ENCODE peak calls at places on chromosome 1, in seven cellular contexts. N is neural crest cell; B is uterus; Y is CD4-positive, alpha-beta T cell; P is right lobe of liver; L is nephron progenitor cell; C is heart left ventricle. H is an unnamed sample.

GRCh38 chr1:143698016-143698415 is 273.8 kb downstream of the FAM72C start:
- DNase-seq in Y (no peak), B (no peak), N (no peak), L (no peak), C (no peak), P (peak), H (no peak)

GRCh38 chr1:226308723-226309397 is at the start of gene LIN9:
- DNase-seq in C (peak), Y (peak), B (peak), P (peak), L (peak), N (peak), H (peak)

GRCh38 chr1:12472798-12473551 is 145.0 kb downstream of the DHRS3 start:
- DNase-seq in Y (peak), C (peak), L (no peak), P (no peak), N (no peak), B (no peak), H (no peak)

GRCh38 chr1:90753556-90753955 is 36.5 kb upstream of the BARHL2 start:
- DNase-seq in L (no peak), B (no peak), C (no peak), N (no peak), P (no peak), Y (no peak), H (no peak)

GRCh38 chr1:87179851-87180519 is 148.7 kb upstream of the LMO4 start:
- DNase-seq in P (no peak), C (no peak), B (no peak), L (no peak), N (no peak), Y (no peak), H (no peak)

GRCh38 chr1:109397451-109398342 is at the start of gene SORT1:
- DNase-seq in Y (peak), N (peak), C (peak), P (peak), L (peak), B (peak), H (peak)

GRCh38 chr1:89957063-89957462 is 37.8 kb upstream of the ZNF326 start:
- DNase-seq in B (no peak), N (no peak), P (no peak), C (no peak), Y (no peak), L (no peak), H (no peak)

GRCh38 chr1:163074004-163074403 is 4.8 kb downstream of the RGS4 start:
- DNase-seq in C (no peak), B (no peak), N (no peak), Y (no peak), L (no peak), P (no peak), H (no peak)

GRCh38 chr1:165403835-165404482 is 41.0 kb downstream of the RXRG start:
- DNase-seq in P (peak), B (no peak), N (peak), C (peak), L (peak), Y (peak), H (no peak)

GRCh38 chr1:50516056-50516455 is 92.8 kb upstream of the DMRTA2 start:
- DNase-seq in P (no peak), N (no peak), Y (no peak), C (no peak), L (no peak), B (no peak), H (no peak)

GRCh38 chr1:202170726-202171125 is 10.3 kb upstream of the PTPN7 start:
- DNase-seq in P (no peak), L (no peak), C (no peak), Y (no peak), B (no peak), N (no peak), H (no peak)

GRCh38 chr1:65679773-65680172 is 112.9 kb upstream of the PDE4B start:
- DNase-seq in N (no peak), L (no peak), C (no peak), B (no peak), Y (no peak), P (no peak), H (no peak)

GRCh38 chr1:56917356-56917755 is 48.5 kb downstream of the C8B start:
- DNase-seq in L (no peak), B (no peak), N (no peak), C (no peak), P (no peak), Y (no peak), H (no peak)

GRCh38 chr1:245270063-245270462 is 115.3 kb downstream of the KIF26B start:
- DNase-seq in L (no peak), N (no peak), Y (no peak), B (no peak), C (no peak), P (no peak), H (no peak)

GRCh38 chr1:171841931-171842723 is 829 bp downstream of the DNM3 start:
- DNase-seq in Y (no peak), N (peak), B (peak), P (no peak), C (peak), L (peak), H (peak)

GRCh38 chr1:40462956-40463590 is 12.8 kb downstream of the ZFP69B start:
- DNase-seq in B (no peak), C (no peak), P (no peak), L (no peak), N (no peak), Y (no peak), H (no peak)

GRCh38 chr1:98104285-98104684 is 183.5 kb upstream of the DPYD start:
- DNase-seq in C (no peak), Y (no peak), L (no peak), P (no peak), N (no peak), B (no peak), H (no peak)

GRCh38 chr1:5903680-5904079 is 88.5 kb downstream of the NPHP4 start:
- DNase-seq in B (no peak), C (no peak), Y (no peak), L (no peak), N (no peak), P (no peak), H (no peak)

GRCh38 chr1:65423884-65424655 is 3.6 kb downstream of the LEPR start:
- DNase-seq in N (no peak), C (no peak), L (no peak), P (no peak), Y (no peak), B (no peak), H (no peak)

GRCh38 chr1:204530932-204531331 is 14.7 kb downstream of the MDM4 start:
- DNase-seq in P (no peak), Y (no peak), N (no peak), L (no peak), B (no peak), C (no peak), H (no peak)

GRCh38 chr1:20449736-20450311 is 36.2 kb downstream of the CAMK2N1 start:
- DNase-seq in P (no peak), C (no peak), Y (no peak), B (no peak), N (no peak), L (no peak), H (no peak)

GRCh38 chr1:160519542-160520435 is 3.3 kb downstream of the SLAMF6 start:
- DNase-seq in P (no peak), N (no peak), C (no peak), B (no peak), Y (no peak), L (no peak), H (no peak)

GRCh38 chr1:101520302-101520701 is 283.5 kb downstream of the S1PR1 start:
- DNase-seq in C (no peak), B (no peak), L (peak), Y (no peak), P (no peak), N (peak), H (peak)

GRCh38 chr1:48061162-48062136 is 64.3 kb upstream of the TRABD2B start:
- DNase-seq in Y (no peak), L (peak), C (peak), N (peak), P (peak), B (no peak), H (no peak)

GRCh38 chr1:108767115-108767514 is 20.6 kb downstream of the STXBP3 start:
- DNase-seq in C (no peak), P (no peak), B (no peak), L (no peak), N (no peak), Y (no peak), H (no peak)

GRCh38 chr1:206470692-206471414 is 577 bp downstream of the IKBKE start:
- DNase-seq in C (no peak), N (no peak), P (no peak), L (peak), Y (peak), B (no peak), H (no peak)

GRCh38 chr1:22662318-22662717 is 9.3 kb downstream of the C1QB start:
- DNase-seq in C (no peak), Y (no peak), P (no peak), B (no peak), L (no peak), N (no peak), H (no peak)

GRCh38 chr1:37930246-37931142 is 16.4 kb downstream of the INPP5B start:
- DNase-seq in N (no peak), P (no peak), C (peak), B (no peak), Y (no peak), L (no peak), H (no peak)

DNA sequence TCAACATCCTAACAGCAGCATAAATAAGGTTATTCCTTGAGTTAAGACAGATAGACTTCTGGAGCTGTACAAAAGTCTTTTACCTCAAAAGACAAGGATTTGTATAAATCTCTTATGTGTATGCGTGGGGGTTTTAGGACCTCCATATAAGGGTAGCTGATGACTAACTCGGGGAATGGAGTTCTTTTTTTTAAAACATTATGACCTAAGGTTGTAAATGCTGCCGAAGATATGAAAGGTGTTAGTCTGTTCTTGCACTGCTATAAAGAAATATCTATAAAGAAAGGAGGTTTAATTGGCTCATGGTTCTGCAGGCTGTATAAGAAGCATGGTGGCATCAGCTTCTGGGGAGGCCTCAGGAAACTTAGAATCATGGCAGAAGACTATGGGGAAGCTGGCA is 90.4 kb downstream of the EPB41 start:
- DNase-seq in Y (no peak), L (no peak), P (no peak), N (no peak), B (no peak), C (no peak), H (no peak)
- TF ChIP-seq CTCF in Y (no peak), L (no peak), P (no peak), N (no peak), B (no peak), C (no peak), H (no peak)

DNA sequence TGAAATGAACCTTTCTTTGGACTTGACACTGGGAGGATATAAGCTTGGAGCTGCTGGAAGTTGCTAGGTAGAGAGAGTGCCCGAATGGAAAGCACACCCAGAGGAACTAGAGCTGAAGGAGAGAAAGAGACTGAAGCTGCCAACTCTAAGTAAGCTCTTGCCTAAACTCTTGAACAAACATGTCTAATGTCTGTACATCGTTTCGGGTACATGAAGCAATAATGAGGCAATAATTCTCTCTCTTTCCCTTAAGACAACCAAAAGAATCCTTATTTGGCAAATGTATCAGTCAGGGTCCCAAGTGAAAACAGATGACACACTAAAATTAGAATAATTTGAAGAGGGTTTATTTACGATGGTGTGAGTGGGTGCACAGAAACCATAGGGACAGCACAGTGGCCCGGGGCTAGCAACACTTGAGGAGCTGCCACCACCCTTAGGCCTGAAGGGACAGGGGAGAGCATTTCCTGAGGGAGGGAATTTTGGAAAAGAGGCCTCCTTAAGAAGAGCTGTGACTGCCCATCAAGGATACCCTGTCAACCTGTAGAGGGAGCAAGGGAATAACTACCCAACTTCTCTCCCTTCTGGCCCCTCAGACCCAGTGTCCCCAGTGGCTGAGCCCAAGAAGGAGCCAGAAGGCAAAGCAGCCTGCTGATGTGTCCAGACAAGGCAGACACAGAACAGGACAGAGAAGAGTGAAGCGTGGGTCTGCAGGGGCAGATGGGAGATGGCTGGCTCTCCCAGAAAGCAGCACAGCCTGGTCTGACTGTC is 36.1 kb upstream of the KHDRBS1 start:
- DNase-seq in L (no peak), Y (no peak), B (no peak), C (no peak), P (no peak), N (no peak), H (peak)
- TF ChIP-seq CTCF in L (no peak), Y (peak), B (no peak), C (peak), P (peak), N (peak), H (peak)

DNA sequence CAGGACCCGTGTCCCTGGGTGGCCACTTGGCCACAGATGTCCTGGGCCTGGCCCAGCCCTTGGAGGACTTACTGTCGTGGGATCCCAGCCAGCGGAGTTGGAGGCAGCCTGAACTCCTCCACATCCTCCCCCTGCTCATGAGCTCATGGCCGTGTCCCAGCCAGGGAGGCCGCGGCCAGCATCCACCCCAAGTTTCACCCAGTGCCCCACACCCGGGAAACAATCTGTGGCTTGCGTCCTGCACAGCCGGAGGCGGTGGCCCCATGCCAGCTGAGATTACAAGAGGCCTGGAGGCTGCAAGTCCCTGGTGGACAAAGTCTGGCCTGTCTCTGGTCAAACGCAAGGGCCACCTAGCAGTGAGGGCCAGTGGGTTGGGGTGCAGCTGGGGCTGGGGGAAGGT is 27.5 kb upstream of the TMEM52 start:
- DNase-seq in C (peak), L (no peak), P (peak), Y (no peak), B (peak), N (no peak), H (no peak)
- TF ChIP-seq CTCF in C (no peak), L (no peak), P (no peak), Y (no peak), B (no peak), N (no peak), H (no peak)

GRCh38 chr1:198056255-198056654 is 100.5 kb upstream of the NEK7 start:
- DNase-seq in C (no peak), Y (no peak), L (peak), N (no peak), P (peak), B (no peak), H (no peak)
- TF ChIP-seq CTCF in C (no peak), Y (no peak), L (no peak), N (peak), P (peak), B (no peak), H (peak)

DNA sequence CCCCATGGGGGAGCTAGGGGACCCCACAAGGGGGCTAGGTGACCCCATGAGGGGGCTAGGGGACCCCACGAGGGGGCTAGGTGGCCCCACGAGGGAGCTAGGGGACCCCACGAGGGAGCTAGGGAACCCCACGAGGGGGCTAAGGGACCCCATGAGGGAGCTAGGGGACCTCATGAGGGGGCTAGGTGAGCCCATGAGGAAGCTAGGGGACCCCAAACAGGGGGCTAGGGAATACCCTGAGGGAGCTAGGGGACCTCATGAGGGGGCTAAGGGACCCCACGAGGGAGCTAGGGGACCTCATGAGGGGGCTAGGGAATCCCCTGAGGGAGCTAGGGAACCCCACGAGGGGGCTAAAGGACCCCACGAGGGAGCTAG is 50.5 kb upstream of the DMRTB1 start:
- DNase-seq in C (no peak), L (no peak), Y (no peak), N (no peak), P (no peak), B (no peak), H (no peak)
- TF ChIP-seq CTCF in C (no peak), L (no peak), Y (no peak), N (no peak), P (no peak), B (no peak), H (no peak)

GRCh38 chr1:236581528-236581927 is 22.8 kb downstream of the HEATR1 start:
- DNase-seq in N (no peak), C (no peak), L (no peak), P (no peak), B (no peak), Y (no peak), H (no peak)

GRCh38 chr1:236575523-236575922 is 28.8 kb downstream of the HEATR1 start:
- DNase-seq in P (no peak), B (no peak), N (no peak), C (no peak), Y (no peak), L (no peak), H (no peak)

GRCh38 chr1:236576004-236576403 is 28.3 kb downstream of the HEATR1 start:
- DNase-seq in C (no peak), N (no peak), L (no peak), P (no peak), Y (no peak), B (no peak), H (no peak)
- TF ChIP-seq CTCF in C (no peak), N (no peak), L (no peak), P (no peak), Y (no peak), B (no peak), H (no peak)

GRCh38 chr1:43222876-43223275 is 46.9 kb upstream of the TMEM125 start:
- DNase-seq in P (no peak), B (no peak), L (no peak), N (no peak), C (no peak), Y (no peak), H (no peak)
- TF ChIP-seq CTCF in P (no peak), B (no peak), L (no peak), N (no peak), C (no peak), Y (no peak), H (no peak)

GRCh38 chr1:115476616-115477015 is 138.6 kb upstream of the NGF start:
- DNase-seq in L (no peak), P (no peak), N (no peak), Y (no peak), C (no peak), B (no peak), H (no peak)

GRCh38 chr1:115475252-115475651 is 137.2 kb upstream of the NGF start:
- DNase-seq in L (no peak), P (no peak), B (no peak), Y (no peak), N (no peak), C (no peak), H (no peak)

GRCh38 chr1:115478933-115479551 is 141.0 kb upstream of the NGF start:
- DNase-seq in C (no peak), L (no peak), P (no peak), B (no peak), N (no peak), Y (no peak), H (no peak)

GRCh38 chr1:115475901-115476300 is 137.9 kb upstream of the NGF start:
- DNase-seq in Y (no peak), L (no peak), P (no peak), B (no peak), C (no peak), N (no peak), H (no peak)

GRCh38 chr1:115477071-115477470 is 139.0 kb upstream of the NGF start:
- DNase-seq in N (no peak), Y (no peak), L (no peak), P (no peak), C (no peak), B (no peak), H (no peak)
- TF ChIP-seq CTCF in N (no peak), Y (no peak), L (no peak), P (no peak), C (no peak), B (no peak), H (no peak)

DNA sequence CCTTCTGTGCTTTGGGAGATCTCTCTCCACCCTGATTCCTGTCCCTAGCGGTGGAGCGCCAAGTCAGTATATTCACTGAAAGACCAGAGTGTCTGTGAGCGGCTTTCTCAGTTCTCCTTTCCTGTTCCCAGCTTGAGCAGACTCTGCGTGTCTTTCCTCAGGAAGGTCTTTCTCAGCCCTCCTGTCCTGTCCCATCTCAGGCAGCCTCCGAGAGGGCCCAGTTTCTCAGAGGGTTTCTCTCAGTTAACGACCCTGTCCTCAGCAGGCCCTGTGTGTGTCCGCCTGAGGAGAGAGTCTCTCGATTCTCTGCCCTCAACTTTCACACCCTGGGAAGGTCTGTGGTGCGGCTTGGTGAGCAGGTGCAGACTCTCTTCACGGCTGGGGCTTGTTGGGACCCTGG is 34.0 kb upstream of the CHIT1 start:
- DNase-seq in N (no peak), C (no peak), P (no peak), Y (no peak), B (no peak), L (no peak), H (no peak)
- TF ChIP-seq CTCF in N (no peak), C (no peak), P (no peak), Y (no peak), B (no peak), L (no peak), H (no peak)